ENCODE peak calls at places on chromosomes 2 and 18, in six cellular contexts. T is left lung, H is kidney, U is T-cell, W is RCC 7860, A is kidney tubule cell. M is an unnamed sample.

GRCh38 chr2:71558300-71559051 is 105.1 kb downstream of the DYSF start:
- DNase-seq in H (peak), U (no peak), W (peak), T (no peak), A (peak), M (no peak)

GRCh38 chr2:66433945-66434678 is 813 bp upstream of the MEIS1 start:
- DNase-seq in H (peak), T (peak), U (no peak), W (no peak), A (peak), M (peak)

GRCh38 chr2:53913721-53914120 is 54.0 kb upstream of the GPR75 start:
- DNase-seq in U (peak), H (no peak), T (no peak), W (no peak), A (peak), M (no peak)

GRCh38 chr2:28643911-28644334 is 107.7 kb upstream of the PPP1CB start:
- DNase-seq in W (peak), U (no peak), H (no peak), T (no peak), A (peak), M (no peak)

GRCh38 chr2:70498054-70498453 is 55.6 kb downstream of the TGFA start:
- DNase-seq in W (no peak), U (no peak), H (no peak), T (no peak), A (peak), M (no peak)

GRCh38 chr2:64595397-64596160 is 58.1 kb downstream of the SERTAD2 start:
- DNase-seq in W (peak), U (no peak), T (no peak), H (no peak), A (peak), M (no peak)

GRCh38 chr2:127721311-127721977 is 20.1 kb downstream of the SFT2D3 start:
- DNase-seq in H (no peak), W (peak), T (no peak), A (peak), U (no peak), M (no peak)

GRCh38 chr18:63292844-63293683 is 26.5 kb downstream of the BCL2 start:
- DNase-seq in A (no peak), T (no peak), W (no peak), H (no peak), U (peak), M (no peak)

GRCh38 chr18:78785706-78786105 is 193.9 kb upstream of the SALL3 start:
- DNase-seq in A (no peak), T (no peak), W (no peak), U (no peak), H (no peak), M (no peak)

GRCh38 chr2:109266998-109267854 is 138.2 kb downstream of the SH3RF3 start:
- DNase-seq in H (no peak), A (peak), W (no peak), U (no peak), T (no peak), M (no peak)

GRCh38 chr2:196101325-196101981 is 32.8 kb upstream of the DNAH7 start:
- DNase-seq in A (peak), W (no peak), T (no peak), U (no peak), H (no peak), M (no peak)

GRCh38 chr18:47531759-47532158 is 280.3 kb upstream of the SKOR2 start:
- DNase-seq in T (no peak), W (no peak), A (no peak), U (no peak), H (no peak), M (no peak)

GRCh38 chr2:5164806-5165525 is 527.2 kb upstream of the SOX11 start:
- DNase-seq in H (no peak), T (no peak), U (no peak), W (no peak), A (peak), M (no peak)

GRCh38 chr2:166516712-166517303 is 22.8 kb upstream of the SCN7A start:
- DNase-seq in U (no peak), W (no peak), A (peak), T (no peak), H (no peak), M (no peak)

GRCh38 chr2:175600024-175600831 is 401.8 kb downstream of the LNPK start:
- DNase-seq in U (no peak), H (no peak), A (peak), T (no peak), W (no peak), M (peak)

GRCh38 chr2:25842155-25842554 is 36.1 kb downstream of the ASXL2 start:
- DNase-seq in W (no peak), T (no peak), H (no peak), U (no peak), A (no peak), M (no peak)

GRCh38 chr18:58937204-58937603 is 72.5 kb downstream of the ZNF532 start:
- DNase-seq in A (peak), H (no peak), W (peak), T (no peak), U (no peak), M (no peak)

GRCh38 chr2:230661072-230661957 is 51.3 kb upstream of the CAB39 start:
- DNase-seq in A (no peak), T (no peak), H (no peak), U (peak), W (no peak), M (no peak)

GRCh38 chr2:176104338-176105077 is 2.6 kb upstream of the HOXD11 start:
- DNase-seq in T (no peak), W (peak), H (peak), A (peak), U (no peak), M (no peak)

GRCh38 chr18:13435596-13436333 is 217.2 kb downstream of the LDLRAD4 start:
- DNase-seq in W (peak), T (no peak), U (no peak), H (no peak), A (peak), M (no peak)

GRCh38 chr2:99708231-99708630 is 218.4 kb upstream of the REV1 start:
- DNase-seq in U (no peak), H (no peak), W (no peak), T (no peak), A (no peak), M (no peak)

GRCh38 chr2:54422072-54422581 is 34.0 kb upstream of the SPTBN1 start:
- DNase-seq in T (no peak), A (no peak), H (no peak), W (no peak), U (peak), M (no peak)

GRCh38 chr2:176136375-176137248 is 7.1 kb downstream of the HOXD8 start:
- DNase-seq in W (peak), H (peak), A (peak), U (no peak), T (no peak), M (no peak)

GRCh38 chr2:10043906-10044601 is 704 bp downstream of the KLF11 start:
- DNase-seq in A (peak), T (peak), W (peak), U (peak), H (peak), M (peak)

GRCh38 chr18:78751664-78752063 is 228.0 kb upstream of the SALL3 start:
- DNase-seq in A (no peak), H (no peak), W (no peak), T (no peak), U (no peak), M (no peak)

GRCh38 chr2:167752734-167753133 is 494.7 kb downstream of the STK39 start:
- DNase-seq in H (no peak), T (no peak), W (no peak), U (no peak), A (no peak), M (no peak)

GRCh38 chr2:39994151-39994550 is 215.1 kb upstream of the THUMPD2 start:
- DNase-seq in U (no peak), H (no peak), A (peak), W (peak), T (no peak), M (no peak)

GRCh38 chr2:3024401-3024935 is 353.1 kb downstream of the EIPR1 start:
- DNase-seq in H (no peak), A (no peak), T (no peak), W (no peak), U (no peak), M (no peak)

GRCh38 chr2:151067658-151068369 is 193.8 kb downstream of the RBM43 start:
- DNase-seq in U (no peak), T (no peak), A (no peak), H (no peak), W (no peak), M (no peak)

GRCh38 chr2:38634684-38635083 is 31.2 kb upstream of the GALM start:
- DNase-seq in H (no peak), U (no peak), A (no peak), W (no peak), T (no peak), M (no peak)

GRCh38 chr2:223297788-223298187 is 245.8 kb downstream of the KCNE4 start:
- DNase-seq in A (peak), W (no peak), T (no peak), H (no peak), U (no peak), M (no peak)

GRCh38 chr18:30376515-30376914 is 666.0 kb downstream of the DSC3 start:
- DNase-seq in H (no peak), T (no peak), A (no peak), U (no peak), W (no peak), M (no peak)

GRCh38 chr2:187541086-187542085 is 12.8 kb downstream of the TFPI start:
- DNase-seq in A (peak), H (no peak), U (no peak), T (no peak), W (peak), M (no peak)

GRCh38 chr2:54483426-54483825 is 27.3 kb downstream of the SPTBN1 start:
- DNase-seq in A (peak), T (no peak), W (peak), U (no peak), H (no peak), M (no peak)

GRCh38 chr2:1632006-1632348 is 112.3 kb downstream of the PXDN start:
- DNase-seq in A (peak), U (no peak), T (peak), H (no peak), W (peak), M (no peak)